ENCODE peak calls at places on chromosomes 13 and 19, in nine cellular contexts. One of them, this sample, is unnamed.

GRCh38 chr13:104584481-104584880 is 1518.3 kb upstream of the SLC10A2 start:
- DNase-seq in MV-4-11: no peak
- DNase-seq in HTR-8/SVneo: no peak
- DNase-seq in hypothalamus: no peak
- DNase-seq in mammary epithelial cell: no peak
- DNase-seq in iris pigment epithelial cell: peak; percentile 47
- DNase-seq in stimulated activated CD4-positive, alpha-beta T cell treated with anti-CD3 and anti-CD28 coated beads, Interleukin-12 subunit alpha, Interleukin-12 subunit beta, amount 100 ng/mL, for 24 hours: no peak
- DNase-seq in CD4-positive, alpha-beta memory T cell: no peak
- DNase-seq in activated CD4-positive, alpha-beta T cell treated with anti-CD3 and anti-CD28 coated beads, Interleukin-2, amount 10 ng/mL, durations not matched to agents 7 days and 5 days: no peak
- DNase-seq in this sample: peak; percentile 23

GRCh38 chr19:18608102-18608804 is 1.7 kb upstream of the CRLF1 start:
- DNase-seq in HTR-8/SVneo: no peak
- DNase-seq in iris pigment epithelial cell: no peak
- DNase-seq in hypothalamus: no peak
- DNase-seq in activated CD4-positive, alpha-beta T cell treated with anti-CD3 and anti-CD28 coated beads, Interleukin-2, amount 10 ng/mL, durations not matched to agents 7 days and 5 days: no peak
- DNase-seq in mammary epithelial cell: no peak
- DNase-seq in MV-4-11: no peak
- DNase-seq in stimulated activated CD4-positive, alpha-beta T cell treated with anti-CD3 and anti-CD28 coated beads, Interleukin-12 subunit alpha, Interleukin-12 subunit beta, amount 100 ng/mL, for 24 hours: no peak
- DNase-seq in CD4-positive, alpha-beta memory T cell: no peak
- DNase-seq in this sample: no peak

GRCh38 chr19:46602392-46603194 is 1.5 kb downstream of the CALM3 start:
- DNase-seq in stimulated activated CD4-positive, alpha-beta T cell treated with anti-CD3 and anti-CD28 coated beads, Interleukin-12 subunit alpha, Interleukin-12 subunit beta, amount 100 ng/mL, for 24 hours: peak; percentile 54
- DNase-seq in MV-4-11: no peak
- DNase-seq in CD4-positive, alpha-beta memory T cell: no peak
- DNase-seq in hypothalamus: no peak
- DNase-seq in mammary epithelial cell: no peak
- DNase-seq in activated CD4-positive, alpha-beta T cell treated with anti-CD3 and anti-CD28 coated beads, Interleukin-2, amount 10 ng/mL, durations not matched to agents 7 days and 5 days: peak; percentile 36
- DNase-seq in HTR-8/SVneo: no peak
- DNase-seq in iris pigment epithelial cell: no peak
- DNase-seq in this sample: no peak

GRCh38 chr19:56108447-56109195 is 12.5 kb downstream of the ZNF787 start:
- DNase-seq in MV-4-11: no peak
- DNase-seq in stimulated activated CD4-positive, alpha-beta T cell treated with anti-CD3 and anti-CD28 coated beads, Interleukin-12 subunit alpha, Interleukin-12 subunit beta, amount 100 ng/mL, for 24 hours: no peak
- DNase-seq in hypothalamus: no peak
- DNase-seq in CD4-positive, alpha-beta memory T cell: no peak
- DNase-seq in activated CD4-positive, alpha-beta T cell treated with anti-CD3 and anti-CD28 coated beads, Interleukin-2, amount 10 ng/mL, durations not matched to agents 7 days and 5 days: no peak
- DNase-seq in mammary epithelial cell: no peak
- DNase-seq in HTR-8/SVneo: no peak
- DNase-seq in iris pigment epithelial cell: peak; percentile 40
- DNase-seq in this sample: no peak

GRCh38 chr19:11538232-11539036 is at the start of gene CNN1:
- DNase-seq in HTR-8/SVneo: peak; percentile 80
- DNase-seq in iris pigment epithelial cell: peak; percentile 90
- DNase-seq in CD4-positive, alpha-beta memory T cell: no peak
- DNase-seq in MV-4-11: no peak
- DNase-seq in hypothalamus: no peak
- DNase-seq in stimulated activated CD4-positive, alpha-beta T cell treated with anti-CD3 and anti-CD28 coated beads, Interleukin-12 subunit alpha, Interleukin-12 subunit beta, amount 100 ng/mL, for 24 hours: no peak
- DNase-seq in mammary epithelial cell: no peak
- DNase-seq in activated CD4-positive, alpha-beta T cell treated with anti-CD3 and anti-CD28 coated beads, Interleukin-2, amount 10 ng/mL, durations not matched to agents 7 days and 5 days: no peak
- DNase-seq in this sample: peak; percentile 94

GRCh38 chr19:5128932-5129389 is 160.0 kb downstream of the KDM4B start:
- DNase-seq in mammary epithelial cell: no peak
- DNase-seq in HTR-8/SVneo: no peak
- DNase-seq in MV-4-11: no peak
- DNase-seq in iris pigment epithelial cell: peak; percentile 54
- DNase-seq in activated CD4-positive, alpha-beta T cell treated with anti-CD3 and anti-CD28 coated beads, Interleukin-2, amount 10 ng/mL, durations not matched to agents 7 days and 5 days: no peak
- DNase-seq in stimulated activated CD4-positive, alpha-beta T cell treated with anti-CD3 and anti-CD28 coated beads, Interleukin-12 subunit alpha, Interleukin-12 subunit beta, amount 100 ng/mL, for 24 hours: no peak
- DNase-seq in hypothalamus: no peak
- DNase-seq in CD4-positive, alpha-beta memory T cell: no peak
- DNase-seq in this sample: peak; percentile 50

GRCh38 chr19:56137405-56137804 is 3.7 kb upstream of the ZNF444 start:
- DNase-seq in stimulated activated CD4-positive, alpha-beta T cell treated with anti-CD3 and anti-CD28 coated beads, Interleukin-12 subunit alpha, Interleukin-12 subunit beta, amount 100 ng/mL, for 24 hours: no peak
- DNase-seq in HTR-8/SVneo: no peak
- DNase-seq in CD4-positive, alpha-beta memory T cell: no peak
- DNase-seq in mammary epithelial cell: no peak
- DNase-seq in MV-4-11: no peak
- DNase-seq in iris pigment epithelial cell: no peak
- DNase-seq in hypothalamus: no peak
- DNase-seq in activated CD4-positive, alpha-beta T cell treated with anti-CD3 and anti-CD28 coated beads, Interleukin-2, amount 10 ng/mL, durations not matched to agents 7 days and 5 days: no peak
- DNase-seq in this sample: no peak

GRCh38 chr19:4909897-4910593 is 744 bp downstream of the UHRF1 start:
- DNase-seq in iris pigment epithelial cell: peak; percentile 94
- DNase-seq in hypothalamus: peak; percentile 72
- DNase-seq in activated CD4-positive, alpha-beta T cell treated with anti-CD3 and anti-CD28 coated beads, Interleukin-2, amount 10 ng/mL, durations not matched to agents 7 days and 5 days: peak; percentile 96
- DNase-seq in HTR-8/SVneo: peak; percentile 88
- DNase-seq in stimulated activated CD4-positive, alpha-beta T cell treated with anti-CD3 and anti-CD28 coated beads, Interleukin-12 subunit alpha, Interleukin-12 subunit beta, amount 100 ng/mL, for 24 hours: peak; percentile 88
- DNase-seq in CD4-positive, alpha-beta memory T cell: peak; percentile 93
- DNase-seq in MV-4-11: peak; percentile 94
- DNase-seq in mammary epithelial cell: peak; percentile 89
- DNase-seq in this sample: peak; percentile 92

GRCh38 chr19:29714953-29715694 is at the start of gene C19orf12:
- DNase-seq in hypothalamus: peak; percentile 39
- DNase-seq in iris pigment epithelial cell: peak; percentile 44
- DNase-seq in activated CD4-positive, alpha-beta T cell treated with anti-CD3 and anti-CD28 coated beads, Interleukin-2, amount 10 ng/mL, durations not matched to agents 7 days and 5 days: peak; percentile 46
- DNase-seq in HTR-8/SVneo: peak; percentile 48
- DNase-seq in CD4-positive, alpha-beta memory T cell: peak; percentile 80
- DNase-seq in mammary epithelial cell: peak; percentile 38
- DNase-seq in MV-4-11: peak; percentile 41
- DNase-seq in stimulated activated CD4-positive, alpha-beta T cell treated with anti-CD3 and anti-CD28 coated beads, Interleukin-12 subunit alpha, Interleukin-12 subunit beta, amount 100 ng/mL, for 24 hours: peak; percentile 51
- DNase-seq in this sample: peak; percentile 45

GRCh38 chr19:50607874-50608785 is 31.6 kb downstream of the SYT3 start:
- DNase-seq in mammary epithelial cell: peak; percentile 5
- DNase-seq in CD4-positive, alpha-beta memory T cell: peak; percentile 61
- DNase-seq in iris pigment epithelial cell: peak; percentile 92
- DNase-seq in hypothalamus: peak; percentile 91
- DNase-seq in stimulated activated CD4-positive, alpha-beta T cell treated with anti-CD3 and anti-CD28 coated beads, Interleukin-12 subunit alpha, Interleukin-12 subunit beta, amount 100 ng/mL, for 24 hours: peak; percentile 68
- DNase-seq in MV-4-11: peak; percentile 97
- DNase-seq in activated CD4-positive, alpha-beta T cell treated with anti-CD3 and anti-CD28 coated beads, Interleukin-2, amount 10 ng/mL, durations not matched to agents 7 days and 5 days: peak; percentile 81
- DNase-seq in HTR-8/SVneo: peak; percentile 84
- DNase-seq in this sample: no peak

GRCh38 chr13:60654405-60654804 is 257.4 kb downstream of the TDRD3 start:
- DNase-seq in CD4-positive, alpha-beta memory T cell: no peak
- DNase-seq in iris pigment epithelial cell: peak; percentile 3
- DNase-seq in hypothalamus: no peak
- DNase-seq in MV-4-11: no peak
- DNase-seq in stimulated activated CD4-positive, alpha-beta T cell treated with anti-CD3 and anti-CD28 coated beads, Interleukin-12 subunit alpha, Interleukin-12 subunit beta, amount 100 ng/mL, for 24 hours: no peak
- DNase-seq in activated CD4-positive, alpha-beta T cell treated with anti-CD3 and anti-CD28 coated beads, Interleukin-2, amount 10 ng/mL, durations not matched to agents 7 days and 5 days: no peak
- DNase-seq in HTR-8/SVneo: peak; percentile 1
- DNase-seq in mammary epithelial cell: no peak
- DNase-seq in this sample: peak; percentile 0

GRCh38 chr13:48094404-48094780 is 512 bp downstream of the MED4 start:
- DNase-seq in activated CD4-positive, alpha-beta T cell treated with anti-CD3 and anti-CD28 coated beads, Interleukin-2, amount 10 ng/mL, durations not matched to agents 7 days and 5 days: peak; percentile 10
- DNase-seq in MV-4-11: no peak
- DNase-seq in HTR-8/SVneo: no peak
- DNase-seq in iris pigment epithelial cell: peak; percentile 16
- DNase-seq in CD4-positive, alpha-beta memory T cell: no peak
- DNase-seq in mammary epithelial cell: peak; percentile 14
- DNase-seq in stimulated activated CD4-positive, alpha-beta T cell treated with anti-CD3 and anti-CD28 coated beads, Interleukin-12 subunit alpha, Interleukin-12 subunit beta, amount 100 ng/mL, for 24 hours: no peak
- DNase-seq in hypothalamus: no peak
- DNase-seq in this sample: peak; percentile 41

GRCh38 chr19:41421973-41422372 is 5.2 kb downstream of the B3GNT8 start:
- DNase-seq in MV-4-11: no peak
- DNase-seq in mammary epithelial cell: no peak
- DNase-seq in activated CD4-positive, alpha-beta T cell treated with anti-CD3 and anti-CD28 coated beads, Interleukin-2, amount 10 ng/mL, durations not matched to agents 7 days and 5 days: no peak
- DNase-seq in iris pigment epithelial cell: no peak
- DNase-seq in stimulated activated CD4-positive, alpha-beta T cell treated with anti-CD3 and anti-CD28 coated beads, Interleukin-12 subunit alpha, Interleukin-12 subunit beta, amount 100 ng/mL, for 24 hours: no peak
- DNase-seq in CD4-positive, alpha-beta memory T cell: no peak
- DNase-seq in HTR-8/SVneo: no peak
- DNase-seq in hypothalamus: no peak
- DNase-seq in this sample: no peak

GRCh38 chr13:24511824-24512207 is 762 bp downstream of the PARP4 start:
- DNase-seq in mammary epithelial cell: no peak
- DNase-seq in activated CD4-positive, alpha-beta T cell treated with anti-CD3 and anti-CD28 coated beads, Interleukin-2, amount 10 ng/mL, durations not matched to agents 7 days and 5 days: no peak
- DNase-seq in hypothalamus: no peak
- DNase-seq in stimulated activated CD4-positive, alpha-beta T cell treated with anti-CD3 and anti-CD28 coated beads, Interleukin-12 subunit alpha, Interleukin-12 subunit beta, amount 100 ng/mL, for 24 hours: no peak
- DNase-seq in MV-4-11: no peak
- DNase-seq in HTR-8/SVneo: no peak
- DNase-seq in iris pigment epithelial cell: no peak
- DNase-seq in CD4-positive, alpha-beta memory T cell: no peak
- DNase-seq in this sample: no peak

This sample was measured in mesenchymal stem cell.